ENCODE peak calls at places on chromosomes 3 and 15, in six cellular contexts. O, P, H, Q, M and S are unnamed samples.

GRCh38 chr3:150238995-150239612 is 169.0 kb upstream of the TSC22D2 start:
- DNase-seq in O (no peak), P (no peak), H (peak; percentile 88), Q (peak; percentile 63), M (no peak), S (no peak)

GRCh38 chr3:50474717-50475116 is 28.7 kb downstream of the CACNA2D2 start:
- DNase-seq in O (peak; percentile 82), P (no peak), H (no peak), Q (no peak), M (no peak), S (no peak)

GRCh38 chr3:85632921-85633320 is 674.1 kb downstream of the CADM2 start:
- DNase-seq in O (no peak), P (no peak), H (no peak), Q (no peak), M (no peak), S (no peak)

GRCh38 chr3:172379372-172379771 is 68.9 kb downstream of the GHSR start:
- DNase-seq in O (peak; percentile 13), P (no peak), H (no peak), Q (no peak), M (no peak), S (no peak)

GRCh38 chr3:65181397-65181871 is 493.6 kb upstream of the ADAMTS9 start:
- DNase-seq in O (peak; percentile 13), P (no peak), H (no peak), Q (no peak), M (no peak), S (no peak)

GRCh38 chr3:25547928-25548327 is 116.8 kb downstream of the TOP2B start:
- DNase-seq in O (peak; percentile 6), P (no peak), H (no peak), Q (no peak), M (no peak), S (no peak)

GRCh38 chr3:69250014-69250413 is 127.6 kb upstream of the LMOD3 start:
- DNase-seq in O (peak; percentile 23), P (no peak), H (peak; percentile 87), Q (peak; percentile 74), M (no peak), S (no peak)

GRCh38 chr3:170054204-170054603 is 16.4 kb downstream of the GPR160 start:
- DNase-seq in O (no peak), P (peak; percentile 72), H (peak; percentile 30), Q (no peak), M (no peak), S (peak; percentile 79)

GRCh38 chr3:161474691-161475090 is 21.9 kb upstream of the OTOL1 start:
- DNase-seq in O (no peak), P (no peak), H (no peak), Q (no peak), M (no peak), S (no peak)

GRCh38 chr15:63497642-63498100 is 6.7 kb upstream of the USP3 start:
- DNase-seq in O (no peak), P (no peak), H (no peak), Q (no peak), M (no peak), S (peak; percentile 85)

GRCh38 chr3:108302570-108302969 is 6.2 kb downstream of the HHLA2 start:
- DNase-seq in O (no peak), P (no peak), H (no peak), Q (no peak), M (no peak), S (no peak)

GRCh38 chr3:66110840-66111239 is 72.1 kb upstream of the MAGI1 start:
- DNase-seq in O (no peak), P (no peak), H (peak; percentile 65), Q (no peak), M (no peak), S (no peak)

DNA sequence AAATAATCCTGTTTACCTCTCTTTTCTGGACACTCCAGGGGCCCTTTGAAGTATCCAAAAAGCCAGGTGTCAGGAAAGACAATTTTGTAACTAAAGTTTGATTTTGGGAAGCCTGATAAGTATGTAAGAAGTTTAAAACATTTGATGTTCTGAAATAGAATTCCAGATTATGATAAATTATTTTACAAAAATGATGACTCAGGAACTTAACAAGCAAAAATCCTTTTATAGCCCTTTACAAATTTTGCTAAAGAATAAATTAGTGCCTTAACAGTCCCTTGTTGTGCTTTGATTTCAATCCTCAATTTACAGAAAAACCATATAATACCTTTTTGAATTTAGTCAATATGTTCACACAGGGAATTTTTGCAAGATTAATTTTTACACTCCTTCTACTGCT is 38.1 kb downstream of the IL1RAP start:
- DNase-seq in O (no peak), P (no peak), H (no peak), Q (no peak), M (no peak), S (no peak)
- TF ChIP-seq EZH2phosphoT487 in O (no peak), P (no peak), H (no peak), Q (no peak), M (no peak), S (no peak)

GRCh38 chr3:194269610-194270145 is 81.5 kb downstream of the CPN2 start:
- DNase-seq in O (peak; percentile 71), P (no peak), H (peak; percentile 86), Q (peak; percentile 66), M (peak; percentile 46), S (no peak)

GRCh38 chr3:194268659-194269487 is 82.3 kb downstream of the CPN2 start:
- DNase-seq in O (no peak), P (no peak), H (no peak), Q (no peak), M (no peak), S (no peak)

GRCh38 chr3:194271459-194272035 is 79.6 kb downstream of the CPN2 start:
- DNase-seq in O (no peak), P (no peak), H (no peak), Q (no peak), M (no peak), S (no peak)

GRCh38 chr3:194272221-194272620 is 78.9 kb downstream of the CPN2 start:
- DNase-seq in O (no peak), P (no peak), H (no peak), Q (no peak), M (no peak), S (no peak)

GRCh38 chr3:194270627-194271458 is 80.3 kb downstream of the CPN2 start:
- DNase-seq in O (peak; percentile 63), P (no peak), H (no peak), Q (peak; percentile 69), M (peak; percentile 93), S (no peak)
- TF ChIP-seq EZH2phosphoT487 in O (no peak), P (no peak), H (no peak), Q (no peak), M (no peak), S (no peak)

GRCh38 chr15:75729304-75730069 is 16.8 kb upstream of the CSPG4 start:
- DNase-seq in O (no peak), P (no peak), H (no peak), Q (no peak), M (no peak), S (no peak)

GRCh38 chr15:75733761-75734651 is 21.4 kb upstream of the CSPG4 start:
- DNase-seq in O (no peak), P (no peak), H (no peak), Q (no peak), M (no peak), S (no peak)

GRCh38 chr15:75732809-75733451 is 20.3 kb upstream of the CSPG4 start:
- DNase-seq in O (peak; percentile 73), P (peak; percentile 49), H (peak; percentile 86), Q (peak; percentile 84), M (peak; percentile 90), S (peak; percentile 65)

GRCh38 chr15:75732206-75732808 is 19.7 kb upstream of the CSPG4 start:
- DNase-seq in O (no peak), P (no peak), H (no peak), Q (no peak), M (no peak), S (no peak)

GRCh38 chr15:75731248-75732100 is 18.8 kb upstream of the CSPG4 start:
- DNase-seq in O (no peak), P (no peak), H (peak; percentile 59), Q (no peak), M (peak; percentile 56), S (no peak)
- TF ChIP-seq EZH2phosphoT487 in O (no peak), P (no peak), H (no peak), Q (no peak), M (no peak), S (no peak)

DNA sequence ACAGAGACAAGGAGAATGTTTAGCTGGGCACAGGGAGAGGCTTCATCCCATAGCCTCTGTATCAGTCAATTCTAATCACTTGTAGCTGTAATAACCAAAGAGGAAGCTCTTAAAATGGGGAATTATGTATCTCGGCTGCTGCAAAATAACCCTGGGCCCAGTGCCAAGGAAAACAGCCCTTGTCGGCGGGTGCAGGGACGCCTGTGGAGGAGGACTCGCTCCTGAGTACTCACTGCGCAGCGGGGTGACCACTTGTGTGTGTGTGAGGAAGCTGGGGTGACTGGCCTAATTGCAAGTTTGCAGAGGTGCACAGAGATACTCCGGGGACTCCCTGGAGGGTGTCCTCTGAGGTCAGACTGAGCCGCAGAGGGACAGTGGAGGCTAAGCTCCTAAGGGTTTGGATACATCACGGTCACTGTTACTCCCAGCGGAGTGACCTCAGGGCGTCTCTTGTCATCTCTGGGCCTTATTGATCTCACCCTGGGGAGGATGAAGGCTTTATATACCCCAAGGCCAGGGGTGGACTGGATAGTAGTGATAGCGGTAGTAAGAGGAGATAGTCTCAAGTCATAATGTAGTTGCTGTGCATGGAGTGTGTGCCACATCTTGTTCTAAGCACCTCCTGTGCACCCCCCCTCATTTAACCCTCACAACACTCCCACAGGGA is 37.2 kb downstream of the SLC6A6 start:
- DNase-seq in O (no peak), P (no peak), H (no peak), Q (no peak), M (peak; percentile 87), S (no peak)
- TF ChIP-seq EZH2phosphoT487 in O (no peak), P (no peak), H (no peak), Q (no peak), M (no peak), S (no peak)

GRCh38 chr3:187223799-187224198 is 26.5 kb downstream of the RTP1 start:
- DNase-seq in O (peak; percentile 23), P (peak; percentile 78), H (no peak), Q (no peak), M (no peak), S (peak; percentile 18)
- TF ChIP-seq EZH2phosphoT487 in O (no peak), P (no peak), H (no peak), Q (no peak), M (no peak), S (no peak)

GRCh38 chr15:74884428-74885223 is 5.2 kb upstream of the MPI start:
- DNase-seq in O (peak; percentile 56), P (no peak), H (no peak), Q (no peak), M (no peak), S (no peak)
- TF ChIP-seq EZH2phosphoT487 in O (no peak), P (no peak), H (no peak), Q (no peak), M (no peak), S (no peak)

GRCh38 chr3:14142567-14143270 is 17.9 kb downstream of the TMEM43 start:
- DNase-seq in O (no peak), P (no peak), H (no peak), Q (no peak), M (no peak), S (no peak)
- TF ChIP-seq EZH2phosphoT487 in O (no peak), P (no peak), H (no peak), Q (no peak), M (no peak), S (no peak)

DNA sequence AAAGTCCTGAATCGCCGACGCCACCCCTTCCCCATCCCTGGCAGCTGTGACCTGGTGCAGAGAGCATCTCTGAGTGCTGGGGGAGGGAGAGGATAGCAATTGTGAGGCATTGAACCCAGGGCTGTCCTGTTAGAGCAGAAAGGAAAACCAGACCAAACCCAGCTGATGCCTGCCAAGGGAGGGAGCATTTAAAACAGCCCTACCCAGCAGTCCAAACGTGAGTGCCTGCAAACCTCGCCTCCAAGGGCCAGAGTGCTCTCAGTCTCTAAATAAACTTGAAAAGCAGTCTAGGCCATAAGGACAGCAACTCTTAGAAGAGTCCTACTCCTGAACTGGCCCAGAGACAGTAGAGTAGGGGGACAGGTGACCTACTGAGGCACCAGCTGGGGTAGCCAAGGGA is 20.0 kb upstream of the LARS2 start:
- DNase-seq in O (no peak), P (no peak), H (no peak), Q (no peak), M (no peak), S (no peak)
- TF ChIP-seq EZH2phosphoT487 in O (no peak), P (no peak), H (no peak), Q (no peak), M (no peak), S (no peak)